ENCODE peak calls at places on chromosomes 16 and 17, in seven cellular contexts. B is CD8-positive, alpha-beta T cell; X is gastrocnemius medialis; Y is vagina; C is OCI-LY7; Q is A549; I is lung. A is an unnamed sample.

GRCh38 chr16:89965447-89966225 is 17.1 kb downstream of the DEF8 start:
- DNase-seq in B (no peak), X (no peak), Y (no peak), C (no peak), Q (no peak), I (no peak), A (no peak)

GRCh38 chr17:4476017-4476416 is 22.7 kb upstream of the SPNS2 start:
- DNase-seq in B (no peak), X (no peak), Y (no peak), C (no peak), Q (no peak), I (no peak), A (no peak)

GRCh38 chr17:63598284-63598683 is 2.4 kb upstream of the TACO1 start:
- DNase-seq in B (no peak), X (no peak), Y (no peak), C (no peak), Q (no peak), I (no peak), A (no peak)

GRCh38 chr16:28126684-28127620 is 63.4 kb upstream of the GSG1L start:
- DNase-seq in B (no peak), X (no peak), Y (no peak), C (no peak), Q (no peak), I (no peak), A (no peak)

GRCh38 chr16:66486199-66486772 is 59.2 kb downstream of the BEAN1 start:
- DNase-seq in B (no peak), X (no peak), Y (no peak), C (no peak), Q (no peak), I (no peak), A (no peak)

GRCh38 chr17:12316021-12316420 is 295.3 kb downstream of the MAP2K4 start:
- DNase-seq in B (no peak), X (no peak), Y (no peak), C (no peak), Q (no peak), I (no peak), A (no peak)

GRCh38 chr17:21705021-21705601 is 12.8 kb downstream of the KCNJ18 start:
- DNase-seq in B (no peak), X (no peak), Y (no peak), C (no peak), Q (no peak), I (no peak), A (no peak)

GRCh38 chr16:57341441-57342303 is 16.9 kb upstream of the CCL22 start:
- DNase-seq in B (no peak), X (no peak), Y (no peak), C (no peak), Q (no peak), I (peak; percentile 82), A (no peak)

GRCh38 chr16:55329791-55330190 is 5.8 kb downstream of the IRX6 start:
- DNase-seq in B (no peak), X (no peak), Y (no peak), C (no peak), Q (no peak), I (no peak), A (no peak)

GRCh38 chr16:51569204-51569911 is 418.3 kb upstream of the SALL1 start:
- DNase-seq in B (no peak), X (no peak), Y (no peak), C (peak; percentile 1), Q (peak; percentile 10), I (no peak), A (no peak)

GRCh38 chr17:48187867-48188608 is 80.5 kb downstream of the SNX11 start:
- DNase-seq in B (no peak), X (no peak), Y (no peak), C (no peak), Q (no peak), I (no peak), A (no peak)

GRCh38 chr16:14284930-14285541 is 213.9 kb downstream of the MRTFB start:
- DNase-seq in B (no peak), X (peak; percentile 51), Y (no peak), C (peak; percentile 81), Q (peak; percentile 55), I (no peak), A (no peak)

GRCh38 chr16:65722429-65722828 is 600.6 kb upstream of the CDH11 start:
- DNase-seq in B (no peak), X (no peak), Y (no peak), C (no peak), Q (no peak), I (no peak), A (no peak)

GRCh38 chr16:87369796-87370719 is 13.5 kb downstream of the FBXO31 start:
- DNase-seq in B (no peak), X (peak; percentile 31), Y (no peak), C (no peak), Q (no peak), I (no peak), A (no peak)

GRCh38 chr16:30382398-30383015 is at the start of gene SEPTIN1:
- DNase-seq in B (peak; percentile 74), X (no peak), Y (no peak), C (peak; percentile 88), Q (no peak), I (no peak), A (no peak)

GRCh38 chr17:17350491-17351355 is 47.5 kb downstream of the NT5M start:
- DNase-seq in B (no peak), X (no peak), Y (peak; percentile 95), C (no peak), Q (peak; percentile 55), I (no peak), A (no peak)

GRCh38 chr17:596763-597644 is 117.6 kb downstream of the VPS53 start:
- DNase-seq in B (no peak), X (no peak), Y (no peak), C (no peak), Q (no peak), I (no peak), A (no peak)

GRCh38 chr16:10569629-10570028 is 10.8 kb downstream of the EMP2 start:
- DNase-seq in B (no peak), X (no peak), Y (no peak), C (no peak), Q (no peak), I (no peak), A (no peak)

GRCh38 chr16:64627288-64627687 is 494.6 kb downstream of the CDH11 start:
- DNase-seq in B (no peak), X (no peak), Y (no peak), C (peak; percentile 3), Q (no peak), I (no peak), A (no peak)

GRCh38 chr16:17335826-17336492 is 134.8 kb downstream of the XYLT1 start:
- DNase-seq in B (no peak), X (no peak), Y (no peak), C (no peak), Q (no peak), I (no peak), A (no peak)

GRCh38 chr16:53084736-53085538 is 30.1 kb downstream of the CHD9 start:
- DNase-seq in B (no peak), X (no peak), Y (no peak), C (no peak), Q (no peak), I (no peak), A (no peak)
- H3K4me1 ChIP-seq in B (no peaks in the 10 kb centered on the region), X (peaks cover 80% of the 10 kb centered on the region), Y (peaks cover 96% of the 10 kb centered on the region), C (peaks cover 37% of the 10 kb centered on the region), Q (peaks cover 58% of the 10 kb centered on the region), I (peaks cover 11% of the 10 kb centered on the region), A (peaks cover 57% of the 10 kb centered on the region)

DNA sequence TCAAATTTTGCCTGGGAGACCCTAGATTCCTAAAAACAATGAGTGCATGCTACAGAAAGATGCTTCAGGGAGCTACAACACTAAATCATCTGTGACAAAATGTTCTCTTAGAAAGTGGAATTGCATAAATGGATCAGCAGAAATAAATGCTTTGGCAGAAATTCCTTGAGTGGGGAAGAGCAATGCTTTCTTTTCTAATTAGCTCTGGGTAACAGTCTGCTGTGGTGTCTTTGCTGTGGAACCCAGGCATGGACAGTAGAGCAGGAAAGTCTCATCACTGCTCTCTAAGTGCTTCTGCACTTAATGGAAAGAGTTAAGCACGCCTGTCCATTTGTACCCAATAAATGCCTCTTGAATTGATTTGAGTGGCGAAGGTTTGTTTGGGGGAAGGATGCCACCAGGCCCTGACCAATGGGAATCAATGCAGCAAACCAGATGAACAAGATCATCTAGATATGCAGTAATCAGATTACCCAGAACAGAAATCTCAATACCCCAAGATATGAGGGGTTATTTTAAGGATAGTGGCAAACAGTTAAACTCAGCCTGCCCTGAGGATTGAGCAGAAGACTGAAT is 13.5 kb downstream of the HLF start:
- DNase-seq in B (no peak), X (no peak), Y (no peak), C (no peak), Q (no peak), I (no peak), A (no peak)
- H3K4me1 ChIP-seq in B (no peaks in the 10 kb centered on the region), X (peaks cover 38% of the 10 kb centered on the region), Y (peaks cover 51% of the 10 kb centered on the region), C (no peaks in the 10 kb centered on the region), Q (peaks cover 41% of the 10 kb centered on the region), I (peaks cover 32% of the 10 kb centered on the region), A (peaks cover 10% of the 10 kb centered on the region)

DNA sequence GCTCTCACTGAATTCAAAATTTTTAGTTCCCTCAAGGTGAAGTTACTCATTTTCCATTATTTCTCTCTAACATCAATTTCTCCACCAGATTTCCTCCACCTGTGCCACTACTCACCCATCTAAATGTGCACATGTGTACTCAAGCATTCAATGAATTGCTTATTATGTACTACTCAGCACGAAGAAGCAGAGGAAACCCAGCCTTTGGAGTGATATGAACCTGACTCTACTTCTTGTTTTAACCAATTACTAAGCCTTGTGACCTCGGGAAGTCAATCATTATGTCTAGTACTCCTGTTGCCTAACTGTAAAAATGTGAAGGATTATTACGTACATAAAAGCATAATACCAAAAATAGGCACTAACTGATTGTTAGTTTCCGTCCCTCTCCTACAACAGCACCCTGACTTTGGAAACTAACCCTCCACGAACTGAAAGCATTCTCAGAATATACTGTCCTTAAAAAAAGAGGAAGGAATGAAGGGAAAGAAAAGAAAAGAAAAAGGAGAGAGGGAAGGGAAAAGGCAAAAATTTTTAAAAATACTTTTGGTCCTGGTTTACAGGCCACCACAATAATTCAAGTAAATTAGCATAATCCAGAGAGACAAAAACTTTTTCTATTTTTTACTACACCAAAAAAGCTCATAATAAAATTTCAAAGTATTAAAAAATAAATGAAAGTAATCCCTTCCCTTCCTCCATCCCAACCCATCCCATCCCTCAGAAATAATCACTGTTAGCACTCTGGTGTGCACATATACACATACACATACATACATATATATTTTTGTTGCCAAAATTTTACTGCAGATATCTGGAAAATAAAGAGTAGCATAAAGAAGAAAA is 53.6 kb downstream of the KANSL1 start:
- DNase-seq in B (no peak), X (no peak), Y (no peak), C (peak; percentile 76), Q (no peak), I (no peak), A (no peak)
- H3K4me1 ChIP-seq in B (peaks cover 77% of the 10 kb centered on the region), X (peaks cover 63% of the 10 kb centered on the region), Y (peaks cover 89% of the 10 kb centered on the region), C (peaks cover 94% of the 10 kb centered on the region), Q (peaks cover 63% of the 10 kb centered on the region), I (peaks cover 47% of the 10 kb centered on the region), A (peaks cover 95% of the 10 kb centered on the region)

DNA sequence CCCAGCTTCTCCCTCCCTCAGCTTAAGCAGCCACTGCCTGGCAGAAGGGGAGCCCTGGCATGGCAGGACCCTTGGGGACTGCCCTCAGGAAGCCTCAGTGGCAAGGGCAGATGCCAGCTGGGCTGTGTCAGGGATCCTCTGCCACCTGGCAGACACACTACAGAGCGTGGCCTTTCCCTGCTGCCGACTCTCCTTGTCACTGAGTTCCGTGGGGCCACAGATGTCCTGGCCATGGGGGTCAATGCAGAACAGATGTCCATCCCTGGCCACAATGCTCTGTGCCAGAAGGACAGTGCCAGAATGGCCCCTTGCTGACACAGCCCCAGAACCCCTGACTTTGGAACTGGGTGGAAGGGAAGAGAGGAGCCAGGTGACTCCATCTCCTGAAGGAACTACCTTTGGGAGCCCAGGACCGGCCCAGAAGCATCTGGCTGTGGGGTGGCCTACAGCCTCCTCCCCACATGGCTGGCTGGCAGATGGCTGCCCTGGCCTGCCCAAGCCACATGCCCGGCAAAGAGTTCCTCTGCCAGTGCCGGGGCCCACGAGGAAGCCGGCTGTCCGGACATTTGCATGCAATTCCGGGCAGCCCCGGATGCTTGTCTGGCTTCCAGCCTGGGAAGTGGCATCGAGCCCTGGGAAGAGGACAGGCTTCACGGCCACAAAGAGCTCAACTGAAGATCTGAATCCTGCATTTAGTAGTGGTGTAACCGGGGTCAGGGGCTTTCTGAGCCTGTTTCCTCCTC is 24.1 kb downstream of the NPTX1 start:
- DNase-seq in B (no peak), X (no peak), Y (no peak), C (no peak), Q (no peak), I (no peak), A (no peak)
- H3K4me1 ChIP-seq in B (peaks cover 8% of the 10 kb centered on the region), X (peaks cover 29% of the 10 kb centered on the region), Y (peaks cover 30% of the 10 kb centered on the region), C (peaks cover 23% of the 10 kb centered on the region), Q (peaks cover 15% of the 10 kb centered on the region), I (no peaks in the 10 kb centered on the region), A (peaks cover 48% of the 10 kb centered on the region)

A was measured in esophagus squamous epithelium.